ENCODE peak calls at places on chromosomes 11 and 22, in seven cellular contexts. A is GM10248; O is glutamatergic neuron; M is AG04449; R is lower leg skin; S is CD4-positive, alpha-beta T cell; G is HFFc6. L is an unnamed sample.

GRCh38 chr22:30984317-30984716 is 15.3 kb downstream of the TUG1 start:
- DNase-seq in A (no peak), R (no peak), M (no peak), G (no peak), S (no peak), O (no peak), L (no peak)

GRCh38 chr11:130071211-130071712 is 1.6 kb downstream of the APLP2 start:
- DNase-seq in M (no peak), O (no peak), G (peak; percentile 32), R (no peak), A (no peak), S (no peak), L (no peak)

GRCh38 chr22:37546436-37547248 is 13.6 kb upstream of the CDC42EP1 start:
- DNase-seq in O (no peak), R (peak; percentile 89), M (no peak), S (no peak), G (peak; percentile 50), A (no peak), L (no peak)

GRCh38 chr22:50621491-50621880 is 6.5 kb downstream of the ARSA start:
- DNase-seq in M (no peak), R (no peak), O (no peak), A (peak; percentile 63), G (no peak), S (peak; percentile 44), L (no peak)

GRCh38 chr22:49137216-49137840 is 690.3 kb downstream of the BRD1 start:
- DNase-seq in M (no peak), S (no peak), R (peak; percentile 79), A (no peak), G (no peak), O (no peak), L (no peak)

GRCh38 chr22:47277511-47277910 is 515.1 kb downstream of the TBC1D22A start:
- DNase-seq in M (no peak), R (no peak), O (no peak), S (no peak), A (no peak), G (no peak), L (no peak)

GRCh38 chr11:3120071-3120792 is 44.9 kb downstream of the OSBPL5 start:
- DNase-seq in S (no peak), G (no peak), A (no peak), M (no peak), R (peak; percentile 83), O (no peak), L (no peak)

GRCh38 chr22:24486501-24486921 is 8.6 kb upstream of the UPB1 start:
- DNase-seq in O (no peak), A (no peak), R (no peak), S (no peak), M (no peak), G (peak; percentile 83), L (no peak)

GRCh38 chr11:9875862-9876261 is 212.0 kb downstream of the SWAP70 start:
- DNase-seq in O (no peak), S (no peak), G (no peak), A (no peak), R (no peak), M (no peak), L (no peak)

GRCh38 chr11:93740802-93741093 is 547 bp downstream of the TAF1D start:
- DNase-seq in O (peak; percentile 55), G (peak; percentile 38), M (no peak), S (peak; percentile 56), R (peak; percentile 88), A (peak; percentile 45), L (peak; percentile 38)

GRCh38 chr11:15947681-15948648 is 408.4 kb downstream of the SOX6 start:
- DNase-seq in M (no peak), S (no peak), G (no peak), A (no peak), R (no peak), O (no peak), L (no peak)

GRCh38 chr22:38108561-38109319 is 1.7 kb downstream of the BAIAP2L2 start:
- DNase-seq in G (no peak), M (no peak), S (no peak), R (no peak), A (no peak), O (no peak), L (no peak)

GRCh38 chr22:29260031-29260560 is 7.7 kb downstream of the RHBDD3 start:
- DNase-seq in A (no peak), R (no peak), S (no peak), O (peak; percentile 29), M (no peak), G (no peak), L (no peak)

GRCh38 chr11:124115782-124116616 is 749 bp downstream of the VWA5A start:
- DNase-seq in M (no peak), R (no peak), O (no peak), A (no peak), G (no peak), S (no peak), L (no peak)

GRCh38 chr11:43278302-43278956 is 33.4 kb upstream of the API5 start:
- DNase-seq in S (no peak), O (no peak), G (no peak), R (no peak), M (no peak), A (no peak), L (no peak)
- TF ChIP-seq CTCF in S (no peak), O (peak; percentile 35), G (peak; percentile 48), R (no peak), M (peak; percentile 18), A (peak; percentile 23), L (no peak)

GRCh38 chr11:125393331-125393730 is 102.7 kb downstream of the FEZ1 start:
- DNase-seq in S (no peak), G (no peak), M (no peak), R (no peak), A (no peak), O (no peak), L (no peak)
- TF ChIP-seq CTCF in S (no peak), G (no peak), M (no peak), R (no peak), A (no peak), O (no peak), L (no peak)

GRCh38 chr11:65100674-65101350 is 4.8 kb downstream of the VPS51 start:
- DNase-seq in M (no peak), A (no peak), G (no peak), R (no peak), O (no peak), S (no peak), L (no peak)
- TF ChIP-seq CTCF in M (no peak), A (no peak), G (peak; percentile 58), R (no peak), O (peak; percentile 33), S (no peak), L (no peak)

DNA sequence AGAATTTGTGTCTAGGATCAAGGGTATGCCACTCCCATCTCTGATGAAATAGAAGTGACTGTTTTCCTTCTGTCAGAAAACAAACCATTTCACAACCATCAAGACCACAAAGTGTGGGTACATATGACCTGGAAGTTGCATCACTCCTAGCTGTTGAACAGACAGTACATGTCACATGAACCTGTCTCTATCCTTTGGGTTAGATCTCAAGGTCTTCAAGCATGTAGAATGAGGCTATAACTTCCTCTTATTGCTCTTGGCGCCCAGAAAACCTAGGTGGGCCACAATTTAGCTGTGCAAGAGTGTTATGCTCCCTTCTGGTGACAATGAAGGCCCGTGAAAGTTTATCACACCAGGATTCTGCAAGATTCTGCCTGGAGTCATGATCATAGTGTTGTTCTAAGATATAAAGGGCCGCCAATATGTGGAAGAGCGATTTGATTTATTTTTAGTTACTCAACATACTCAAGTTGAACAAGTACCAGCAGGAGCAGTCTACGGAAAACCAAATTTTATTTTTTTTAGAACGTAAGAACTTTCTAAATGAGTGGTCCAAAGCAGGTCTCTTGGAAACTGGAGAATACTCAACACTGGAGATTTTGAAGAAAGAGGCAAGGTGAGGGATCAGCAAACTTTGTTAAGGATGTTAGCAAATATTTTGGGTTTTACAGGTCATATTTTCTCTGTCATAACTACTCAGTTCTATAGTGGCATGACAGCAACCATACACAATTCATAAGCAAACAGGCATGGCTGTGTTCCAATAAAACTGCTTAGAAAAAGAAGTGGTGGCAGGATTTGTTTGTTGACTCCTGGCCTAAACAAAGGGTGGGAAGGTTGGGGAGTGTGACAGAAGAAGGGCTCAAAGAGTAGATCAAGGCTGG is 101.8 kb downstream of the USP35 start:
- DNase-seq in M (peak; percentile 7), O (no peak), G (peak; percentile 16), R (no peak), A (no peak), S (no peak), L (no peak)
- TF ChIP-seq CTCF in M (no peak), O (no peak), G (no peak), R (no peak), A (no peak), S (no peak), L (no peak)

DNA sequence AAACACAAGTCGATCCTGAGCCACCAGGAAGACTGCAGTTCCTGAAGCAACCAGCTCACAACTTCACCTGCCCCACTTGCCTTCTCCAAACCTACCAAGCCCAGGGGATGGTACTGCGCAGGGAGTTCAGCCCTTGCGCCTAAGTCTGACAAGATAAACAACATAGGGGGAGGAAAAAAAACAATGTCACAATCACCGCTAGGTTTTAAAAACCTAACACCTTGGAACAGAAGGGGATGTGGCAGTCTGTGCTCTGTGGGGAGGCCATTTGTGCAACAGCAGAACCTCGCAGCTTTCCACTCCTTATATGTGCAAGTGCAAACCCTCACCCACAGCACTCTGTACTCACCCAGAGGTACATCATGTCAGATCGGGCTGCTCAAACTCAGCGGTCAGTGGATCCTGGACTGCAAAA is 134.2 kb downstream of the RBFOX2 start:
- DNase-seq in O (peak; percentile 28), M (no peak), G (no peak), S (no peak), R (no peak), A (no peak), L (no peak)
- TF ChIP-seq CTCF in O (no peak), M (no peak), G (peak; percentile 12), S (no peak), R (no peak), A (no peak), L (no peak)

GRCh38 chr11:103877221-103877620 is 159.2 kb upstream of the DDI1 start:
- DNase-seq in R (no peak), M (no peak), O (no peak), G (peak; percentile 51), A (no peak), S (no peak), L (no peak)
- TF ChIP-seq CTCF in R (no peak), M (peak; percentile 31), O (no peak), G (peak; percentile 58), A (peak; percentile 31), S (no peak), L (no peak)

GRCh38 chr11:69892237-69892985 is 73.2 kb upstream of the FGF3 start:
- DNase-seq in S (no peak), G (no peak), O (peak; percentile 67), R (no peak), M (no peak), A (no peak), L (peak; percentile 53)
- TF ChIP-seq CTCF in S (no peak), G (peak; percentile 36), O (peak; percentile 19), R (no peak), M (peak; percentile 14), A (no peak), L (no peak)

GRCh38 chr11:68271781-68272608 is at the start of gene C11orf24:
- DNase-seq in O (peak; percentile 96), M (peak; percentile 53), G (peak; percentile 86), R (peak; percentile 98), A (peak; percentile 98), S (peak; percentile 92), L (peak; percentile 95)
- TF ChIP-seq CTCF in O (no peak), M (no peak), G (no peak), R (no peak), A (no peak), S (no peak), L (no peak)

L was measured in endothelial cell.